ENCODE peak calls at places on chromosome 19, in six cellular contexts. U, V, W, S, H and Q are unnamed samples. For H3K4me1, the result is how much of the 10 kb centered on the place peaks cover.

GRCh38 chr19:38213911-38214625 is 10.0 kb downstream of the DPF1 start:
- DNase-seq in H (no peak), W (no peak), U (no peak), S (peak), V (peak), Q (peak)

GRCh38 chr19:32104465-32105235 is 240.8 kb upstream of the ZNF507 start:
- DNase-seq in U (no peak), W (no peak), S (no peak), V (peak), H (no peak), Q (no peak)

GRCh38 chr19:29922972-29923371 is 19.1 kb upstream of the URI1 start:
- DNase-seq in S (no peak), U (no peak), H (no peak), V (no peak), W (no peak), Q (no peak)

GRCh38 chr19:18049390-18049789 is 37.3 kb downstream of the IL12RB1 start:
- DNase-seq in H (no peak), S (peak), V (no peak), W (no peak), U (no peak), Q (no peak)

GRCh38 chr19:46620716-46621115 is 4.2 kb downstream of the PTGIR start:
- DNase-seq in V (peak), S (peak), U (no peak), H (no peak), W (no peak), Q (no peak)

GRCh38 chr19:39146091-39146490 is 20.5 kb downstream of the PAK4 start:
- DNase-seq in V (no peak), S (no peak), H (no peak), U (no peak), W (no peak), Q (no peak)

GRCh38 chr19:34475026-34475974 is 6.3 kb upstream of the WTIP start:
- DNase-seq in W (no peak), H (no peak), U (no peak), S (peak), V (peak), Q (peak)

GRCh38 chr19:7515471-7516226 is at the start of gene ZNF358:
- DNase-seq in S (peak), V (peak), U (no peak), W (peak), H (peak), Q (peak)

GRCh38 chr19:23957660-23958281 is 43.1 kb downstream of the ZNF726 start:
- DNase-seq in S (peak), H (no peak), W (no peak), V (peak), U (no peak), Q (peak)

GRCh38 chr19:38384209-38385027 is 3.4 kb downstream of the GGN start:
- DNase-seq in U (no peak), S (no peak), W (no peak), V (peak), H (peak), Q (no peak)

GRCh38 chr19:20928371-20928770 is 5.3 kb downstream of the ZNF85 start:
- DNase-seq in H (no peak), V (no peak), S (peak), W (no peak), U (no peak), Q (no peak)

GRCh38 chr19:28242317-28242927 is 970.5 kb downstream of the UQCRFS1 start:
- DNase-seq in U (no peak), V (no peak), W (peak), H (peak), S (no peak), Q (no peak)

GRCh38 chr19:12676384-12676792 is 5.3 kb downstream of the DHPS start:
- DNase-seq in U (no peak), S (peak), V (peak), H (peak), W (peak), Q (peak)

GRCh38 chr19:29530549-29531457 is 5.0 kb downstream of the VSTM2B start:
- DNase-seq in U (no peak), W (no peak), H (no peak), V (no peak), S (no peak), Q (no peak)

GRCh38 chr19:47352095-47352494 is 3.0 kb downstream of the DHX34 start:
- DNase-seq in H (no peak), S (no peak), V (no peak), W (no peak), U (no peak), Q (no peak)

GRCh38 chr19:14023404-14024235 is 4.3 kb upstream of the RLN3 start:
- DNase-seq in U (peak), S (peak), V (peak), W (no peak), H (peak), Q (no peak)

GRCh38 chr19:52492201-52492960 is 35.1 kb upstream of the ZNF808 start:
- DNase-seq in W (peak), S (no peak), V (no peak), H (peak), U (peak), Q (peak)

GRCh38 chr19:1284979-1285736 is 515 bp upstream of the EFNA2 start:
- DNase-seq in V (no peak), W (no peak), U (no peak), S (no peak), H (no peak), Q (no peak)

GRCh38 chr19:45881909-45882528 is 3.9 kb downstream of the IRF2BP1 start:
- DNase-seq in U (no peak), W (no peak), H (peak), S (no peak), V (no peak), Q (no peak)

GRCh38 chr19:16084067-16084685 is 7.9 kb downstream of the TPM4 start:
- DNase-seq in H (no peak), U (no peak), S (no peak), V (no peak), W (no peak), Q (no peak)

GRCh38 chr19:30064021-30064699 is 122.1 kb downstream of the URI1 start:
- DNase-seq in H (no peak), V (no peak), S (no peak), W (no peak), U (no peak), Q (no peak)

GRCh38 chr19:44582581-44583265 is 30.6 kb upstream of the IGSF23 start:
- DNase-seq in V (no peak), S (no peak), W (no peak), U (peak), H (peak), Q (peak)

GRCh38 chr19:18321729-18322091 is 1.2 kb downstream of the LSM4 start:
- DNase-seq in H (no peak), V (peak), U (no peak), S (peak), W (no peak), Q (no peak)

GRCh38 chr19:5913739-5914357 is at the start of gene CAPS:
- DNase-seq in H (no peak), W (no peak), V (no peak), U (no peak), S (peak), Q (no peak)

GRCh38 chr19:21202865-21203494 is 61.1 kb downstream of the ZNF431 start:
- DNase-seq in W (peak), U (peak), S (peak), V (peak), H (peak), Q (no peak)

GRCh38 chr19:29966594-29967249 is 24.7 kb downstream of the URI1 start:
- DNase-seq in V (peak), U (no peak), S (peak), W (no peak), H (no peak), Q (no peak)

GRCh38 chr19:36915992-36916830 is at the start of the genes ZNF568 and ZNF829:
- DNase-seq in H (peak), V (peak), U (peak), S (peak), W (peak), Q (peak)

GRCh38 chr19:16208064-16208759 is 10.5 kb downstream of the AP1M1 start:
- DNase-seq in H (no peak), V (no peak), U (no peak), W (no peak), S (no peak), Q (no peak)

GRCh38 chr19:30785728-30786127 is 413.5 kb downstream of the ZNF536 start:
- DNase-seq in V (no peak), S (no peak), U (no peak), W (no peak), H (no peak), Q (no peak)

GRCh38 chr19:18685597-18686164 is 2.2 kb downstream of the CRTC1 start:
- DNase-seq in W (no peak), S (peak), V (no peak), H (no peak), U (no peak), Q (no peak)

GRCh38 chr19:6216996-6217751 is 62.6 kb downstream of the MLLT1 start:
- DNase-seq in V (peak), H (no peak), U (peak), W (peak), S (peak), Q (peak)

GRCh38 chr19:6739390-6739883 is at the start of gene TRIP10:
- DNase-seq in U (no peak), V (peak), H (peak), W (peak), S (peak), Q (peak)

GRCh38 chr19:38880882-38881609 is 3.0 kb upstream of the RINL start:
- DNase-seq in H (no peak), V (no peak), U (no peak), S (no peak), W (no peak), Q (no peak)

GRCh38 chr19:30064776-30065494 is 122.9 kb downstream of the URI1 start:
- DNase-seq in V (no peak), U (no peak), S (no peak), H (no peak), W (no peak), Q (no peak)

GRCh38 chr19:53872762-53873161 is 5.1 kb downstream of the MYADM start:
- DNase-seq in S (no peak), W (no peak), H (no peak), V (peak), U (no peak), Q (no peak)

GRCh38 chr19:48608798-48609263 is 2.3 kb downstream of the SPACA4 start:
- DNase-seq in V (no peak), W (no peak), H (peak), S (no peak), U (no peak), Q (peak)

GRCh38 chr19:53868091-53868891 is 608 bp downstream of the MYADM start:
- DNase-seq in W (no peak), U (no peak), V (peak), H (peak), S (peak), Q (peak)

GRCh38 chr19:4376245-4376990 is 23.9 kb downstream of the SH3GL1 start:
- DNase-seq in S (no peak), U (no peak), W (no peak), H (no peak), V (no peak), Q (no peak)

GRCh38 chr19:4376991-4377781 is 23.2 kb downstream of the SH3GL1 start:
- DNase-seq in S (peak), H (no peak), V (no peak), W (no peak), U (no peak), Q (no peak)

GRCh38 chr19:4380254-4380727 is 20.1 kb downstream of the SH3GL1 start:
- DNase-seq in W (no peak), H (no peak), S (no peak), U (no peak), V (no peak), Q (peak)

GRCh38 chr19:4378886-4379285 is 21.5 kb downstream of the SH3GL1 start:
- DNase-seq in S (no peak), W (no peak), H (no peak), U (no peak), V (no peak), Q (no peak)

DNA sequence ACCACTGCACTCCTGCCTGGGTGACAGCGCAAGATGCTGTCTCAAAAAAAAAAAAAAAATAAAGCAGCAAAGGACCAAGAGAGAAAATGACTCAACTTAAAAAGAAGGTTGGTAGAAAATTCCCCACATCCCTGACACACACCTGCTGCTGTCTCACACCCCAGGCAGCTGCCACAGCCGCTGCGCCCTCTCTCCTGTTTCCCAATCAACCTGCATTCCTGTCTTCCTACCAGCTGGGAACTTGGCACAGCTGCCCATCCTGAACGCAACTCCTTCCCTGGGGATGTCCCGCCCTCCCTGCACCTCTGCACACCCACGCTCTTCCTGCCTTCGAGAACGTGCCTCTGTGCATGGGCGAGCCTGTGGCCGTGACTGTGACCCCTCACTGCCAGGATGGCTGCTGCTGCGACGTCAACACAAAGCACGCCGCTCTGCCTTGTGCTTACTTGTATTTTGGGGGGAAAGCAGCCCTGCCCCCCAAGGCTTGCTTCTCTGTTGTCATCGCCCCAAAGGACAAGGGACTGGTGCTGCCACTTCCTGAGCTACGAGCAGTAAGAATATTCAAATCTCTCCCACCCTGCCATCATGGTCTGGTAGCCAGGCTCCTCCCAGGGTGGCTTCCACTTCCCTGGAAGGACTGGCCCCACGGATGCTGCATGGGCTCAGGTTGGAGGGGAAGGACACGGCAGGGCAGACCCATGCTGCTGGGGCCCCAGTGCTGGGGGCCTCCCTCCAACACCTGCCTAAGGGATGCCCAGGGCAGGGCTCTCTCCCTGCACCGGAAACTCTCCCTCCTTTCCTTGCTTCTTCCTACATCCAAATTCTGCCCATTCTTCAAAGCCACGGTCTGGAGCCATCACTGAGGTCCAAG is 20.7 kb downstream of the SH3GL1 start:
- DNase-seq in V (no peak), W (no peak), U (no peak), S (peak), H (no peak), Q (peak)
- H3K4me1 ChIP-seq in V (half or more), W (under half), U (under half), S (under half), H (under half), Q (under half)

GRCh38 chr19:2483484-2484151 is 7.7 kb downstream of the GADD45B start:
- DNase-seq in W (no peak), S (no peak), V (no peak), U (no peak), H (no peak), Q (no peak)
- H3K14ac ChIP-seq in W (no peak), S (no peak), V (no peak), U (no peak), H (no peak), Q (no peak)

GRCh38 chr19:8528500-8528899 is 14.5 kb upstream of the ZNF414 start:
- DNase-seq in V (no peak), W (no peak), U (no peak), H (no peak), S (no peak), Q (no peak)

GRCh38 chr19:8529369-8530006 is 15.5 kb upstream of the ZNF414 start:
- DNase-seq in V (no peak), S (no peak), U (no peak), W (no peak), H (no peak), Q (no peak)

GRCh38 chr19:8525401-8525684 is 11.4 kb upstream of the ZNF414 start:
- DNase-seq in U (peak), S (no peak), H (no peak), V (no peak), W (peak), Q (no peak)

GRCh38 chr19:8530061-8530679 is 16.2 kb upstream of the ZNF414 start:
- DNase-seq in S (no peak), H (no peak), U (no peak), V (no peak), W (no peak), Q (no peak)

GRCh38 chr19:8526345-8527062 is 12.5 kb upstream of the ZNF414 start:
- DNase-seq in W (peak), H (peak), V (peak), S (peak), U (peak), Q (peak)
- H3K4me2 ChIP-seq in W (peak), H (peak), V (peak), S (peak), U (peak), Q (peak)

GRCh38 chr19:41547569-41547968 is 28.4 kb upstream of the CEACAM21 start:
- DNase-seq in H (no peak), U (no peak), W (no peak), S (no peak), V (no peak), Q (no peak)

GRCh38 chr19:41545547-41545946 is 30.4 kb upstream of the CEACAM21 start:
- DNase-seq in H (no peak), U (no peak), S (no peak), V (no peak), W (no peak), Q (no peak)

GRCh38 chr19:41548954-41549688 is 26.8 kb upstream of the CEACAM21 start:
- DNase-seq in U (no peak), H (no peak), V (peak), W (peak), S (no peak), Q (no peak)

GRCh38 chr19:41548047-41548446 is 27.9 kb upstream of the CEACAM21 start:
- DNase-seq in S (no peak), W (no peak), V (no peak), H (no peak), U (no peak), Q (no peak)

DNA sequence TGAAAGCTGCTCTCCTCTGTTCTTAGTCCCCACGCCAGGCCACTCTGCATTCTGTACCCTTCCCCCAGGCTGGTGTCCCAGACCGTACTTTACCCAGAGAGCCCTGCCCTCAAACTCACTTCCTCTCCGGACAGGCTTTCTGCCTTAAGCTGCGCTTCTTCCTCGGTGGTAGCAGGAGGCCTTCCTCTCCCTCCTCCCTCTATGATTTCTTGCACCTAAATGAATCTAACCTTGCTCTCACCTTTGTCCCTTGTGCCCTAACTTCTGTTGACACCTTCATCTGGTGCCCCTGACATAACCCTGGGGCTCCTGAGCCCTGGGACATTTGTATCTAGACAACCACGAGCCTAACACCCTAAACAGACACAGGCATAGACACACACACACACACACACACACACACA is 29.6 kb upstream of the CEACAM21 start:
- DNase-seq in V (no peak), S (no peak), H (no peak), W (no peak), U (no peak), Q (no peak)
- H3K4me1 ChIP-seq in V (under half), S (under half), H (under half), W (under half), U (under half), Q (under half)

DNA sequence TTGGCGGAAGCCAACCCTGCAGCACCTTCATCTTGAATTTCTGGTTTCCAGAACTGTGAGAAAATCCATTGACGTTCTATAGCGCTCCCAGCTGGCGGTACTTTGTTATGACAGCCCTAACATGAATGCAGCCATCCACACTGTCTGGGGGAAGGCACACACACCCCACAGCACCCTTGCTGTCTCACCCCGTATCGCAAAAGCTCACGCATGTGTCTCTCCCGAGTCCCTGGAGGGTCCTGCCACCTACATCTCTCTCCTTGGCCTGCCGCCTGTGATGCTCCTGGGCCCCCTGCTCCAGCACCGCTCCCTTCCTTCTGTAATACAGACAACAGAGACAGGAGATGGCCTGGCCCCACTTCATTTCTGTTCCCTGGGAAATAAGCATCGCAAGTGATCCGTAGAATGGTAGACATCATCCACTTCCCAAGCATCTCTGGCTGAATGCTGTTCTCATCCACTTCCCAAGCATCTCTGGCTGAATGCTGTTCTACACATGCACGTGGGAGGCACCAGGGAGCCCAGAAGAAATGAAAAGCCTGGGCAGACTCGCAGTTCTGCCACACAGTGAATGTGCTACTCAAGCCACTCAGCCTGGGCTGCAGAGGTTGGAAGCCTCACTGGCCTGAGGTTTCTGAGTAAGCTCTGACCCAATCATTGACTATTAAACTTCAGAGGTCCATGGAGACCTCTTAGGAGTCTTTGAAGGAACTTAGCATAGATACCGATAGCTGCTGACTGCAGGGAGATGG is 29.6 kb downstream of the EPN1 start:
- DNase-seq in W (no peak), S (no peak), H (no peak), V (no peak), U (no peak), Q (no peak)
- H3K14ac ChIP-seq in W (no peak), S (no peak), H (no peak), V (no peak), U (no peak), Q (no peak)

DNA sequence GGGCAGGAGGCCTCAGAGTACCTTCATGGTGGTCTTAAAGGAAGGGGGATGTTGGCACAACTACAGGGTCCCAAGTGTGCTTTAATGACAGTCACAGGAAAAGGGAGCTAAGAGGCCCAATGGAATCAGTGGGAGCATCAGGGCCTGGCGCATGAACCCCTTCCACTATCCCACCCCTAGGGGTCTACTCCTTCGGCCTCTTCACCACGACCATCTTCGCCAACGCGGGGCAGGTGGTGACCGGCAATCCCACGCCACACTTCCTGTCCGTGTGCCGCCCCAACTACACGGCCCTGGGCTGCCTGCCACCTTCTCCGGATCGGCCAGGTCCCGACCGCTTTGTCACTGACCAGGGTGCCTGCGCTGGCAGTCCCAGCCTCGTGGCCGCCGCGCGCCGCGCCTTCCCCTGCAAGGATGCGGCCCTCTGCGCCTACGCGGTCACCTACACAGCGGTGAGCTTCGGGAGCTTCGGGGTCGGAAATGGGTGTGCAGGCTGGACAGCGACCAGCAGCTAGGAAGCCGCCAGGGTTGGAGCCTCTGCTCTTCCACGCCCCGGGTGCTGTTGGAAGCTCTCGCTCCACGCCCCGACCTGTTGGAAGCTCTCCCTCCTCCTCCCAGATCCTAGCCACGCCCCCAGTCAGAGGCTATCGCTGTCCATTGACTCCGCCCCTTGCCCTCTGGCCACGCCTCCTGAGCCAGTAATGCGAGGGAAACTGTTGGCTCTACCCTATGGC is 6.0 kb downstream of the PLPPR2 start:
- DNase-seq in S (no peak), W (peak), U (no peak), H (peak), V (no peak), Q (peak)
- H3K4me2 ChIP-seq in S (no peak), W (peak), U (peak), H (peak), V (no peak), Q (peak)